ENCODE peak calls at places on chromosomes 4 and X, in ten cellular contexts. S is GM23248, M is right atrium auricular region, L is aorta, I is PC-3, B is tibial artery, Q is transverse colon, X is OCI-LY7, Y is pancreas, W is adrenal gland. K is an unnamed sample.

GRCh38 chrX:100745806-100746537 is 14.1 kb upstream of the SYTL4 start:
- DNase-seq in Q (peak; percentile 60), M (no peak), B (peak; percentile 22), X (no peak), Y (no peak), W (no peak), S (no peak), L (no peak), I (no peak), K (no peak)

GRCh38 chr4:144594471-144594986 is 51.4 kb upstream of the HHIP start:
- DNase-seq in B (no peak), Q (no peak), M (no peak), W (no peak), Y (no peak), X (no peak), L (no peak), I (peak; percentile 29), S (no peak), K (no peak)

GRCh38 chrX:21975827-21976226 is 35.3 kb downstream of the SMS start:
- DNase-seq in L (no peak), X (no peak), W (no peak), I (peak; percentile 66), S (peak; percentile 75), Q (no peak), M (no peak), Y (no peak), B (no peak), K (no peak)

GRCh38 chr4:71697031-71697430 is 86.8 kb downstream of the GC start:
- DNase-seq in S (no peak), M (no peak), X (no peak), Q (no peak), L (no peak), B (no peak), W (no peak), Y (no peak), I (no peak), K (no peak)

GRCh38 chrX:22526339-22526738 is 253.6 kb downstream of the CBLL2 start:
- DNase-seq in B (no peak), Y (no peak), W (no peak), S (peak; percentile 89), X (no peak), L (no peak), M (no peak), Q (no peak), I (peak; percentile 93), K (no peak)

GRCh38 chrX:74383611-74384010 is 37.7 kb upstream of the SLC16A2 start:
- DNase-seq in B (peak; percentile 20), I (peak; percentile 83), X (peak; percentile 3), W (peak; percentile 37), M (no peak), L (no peak), S (peak; percentile 61), Y (peak; percentile 16), Q (peak; percentile 11), K (peak; percentile 2)

GRCh38 chr4:125482822-125483221 is 168.1 kb downstream of the FAT4 start:
- DNase-seq in I (no peak), X (no peak), M (no peak), B (no peak), S (no peak), L (no peak), Y (no peak), W (no peak), Q (no peak), K (no peak)

GRCh38 chr4:108166038-108166437 is 2.7 kb downstream of the LEF1 start:
- DNase-seq in B (no peak), M (no peak), Q (no peak), W (peak; percentile 23), L (no peak), Y (no peak), I (no peak), X (peak; percentile 48), S (no peak), K (no peak)

GRCh38 chrX:2607113-2607512 is 84.0 kb upstream of the CD99 start:
- DNase-seq in M (no peak), W (no peak), X (no peak), I (no peak), Y (no peak), Q (no peak), S (no peak), L (no peak), B (no peak), K (no peak)

GRCh38 chrX:10897768-10898167 is 213.4 kb upstream of the HCCS start:
- DNase-seq in M (no peak), L (no peak), Q (no peak), Y (no peak), B (no peak), I (no peak), W (no peak), S (no peak), X (no peak), K (no peak)

GRCh38 chrX:110055616-110056015 is 52.7 kb downstream of the TMEM164 start:
- DNase-seq in L (no peak), X (no peak), B (no peak), W (no peak), I (no peak), Q (no peak), Y (no peak), M (no peak), S (no peak), K (no peak)

DNA sequence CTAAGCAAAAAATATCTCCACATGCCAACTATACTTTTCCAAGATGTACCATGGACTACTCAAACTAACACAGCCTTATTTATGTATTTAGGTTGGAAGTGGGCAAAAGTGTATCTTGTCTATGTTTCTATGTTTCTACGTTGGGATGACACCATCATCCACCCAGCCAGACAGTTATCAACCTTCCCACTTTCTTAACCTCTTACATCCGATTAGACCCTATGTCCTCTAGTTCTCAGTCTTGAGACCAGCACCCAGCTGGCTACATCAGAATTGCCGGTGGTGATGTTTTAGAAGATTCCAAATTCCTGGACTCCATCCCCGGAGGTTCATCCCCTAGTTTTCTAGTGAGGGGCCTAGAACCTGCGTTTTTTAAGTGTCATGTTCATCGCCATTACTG is 1.0 kb upstream of the AASDH start:
- DNase-seq in M (no peak), L (no peak), I (peak; percentile 22), X (peak; percentile 10), Q (no peak), B (no peak), W (no peak), S (peak; percentile 39), Y (no peak), K (no peak)
- H3K27ac ChIP-seq in M (peak overlapping the region; percentile 97), L (no peak overlapping the region), I (no peak overlapping the region), X (peak overlapping the region; percentile 85), Q (peak overlapping the region; percentile 97), B (peak overlapping the region; percentile 81), W (no peak overlapping the region), S (peak overlapping the region; percentile 97), Y (no peak overlapping the region), K (peak overlapping the region; percentile 93)

DNA sequence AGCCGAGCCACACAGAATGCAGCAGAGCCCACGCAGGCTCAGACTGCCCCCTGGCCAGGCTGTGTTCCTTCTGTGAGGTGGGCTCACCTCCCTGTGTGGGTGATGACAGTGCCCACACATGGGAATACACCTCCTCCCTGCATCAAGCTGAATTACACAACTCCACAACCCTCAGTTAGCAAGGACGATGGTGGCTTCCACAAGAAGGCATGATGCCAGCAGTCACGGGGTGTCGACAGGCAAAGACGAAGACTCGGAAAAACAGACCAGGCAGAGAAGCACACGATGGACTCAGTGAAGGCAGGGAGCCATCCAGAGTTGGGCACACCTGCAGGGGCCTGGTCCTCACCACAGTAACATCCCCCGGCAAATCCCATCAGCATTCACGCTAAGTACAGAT is 12.1 kb downstream of the LETM1 start:
- DNase-seq in Y (no peak), I (no peak), M (peak; percentile 79), S (peak; percentile 47), L (no peak), X (no peak), Q (no peak), W (peak; percentile 96), B (peak; percentile 55), K (peak; percentile 20)
- H3K27ac ChIP-seq in Y (no peak overlapping the region), I (no peak overlapping the region), M (peak overlapping the region; percentile 36), S (peak overlapping the region; percentile 73), L (no peak overlapping the region), X (no peak overlapping the region), Q (no peak overlapping the region), W (peak overlapping the region; percentile 5), B (no peak overlapping the region), K (peak overlapping the region; percentile 27)

GRCh38 chrX:96147645-96148044 is 537.0 kb upstream of the DIAPH2 start:
- DNase-seq in M (no peak), B (no peak), S (no peak), L (no peak), Q (no peak), W (no peak), I (no peak), Y (no peak), X (no peak), K (no peak)
- H3K27ac ChIP-seq in M (no peak overlapping the region), B (peak overlapping the region; percentile 33), S (no peak overlapping the region), L (no peak overlapping the region), Q (no peak overlapping the region), W (no peak overlapping the region), I (no peak overlapping the region), Y (no peak overlapping the region), X (no peak overlapping the region), K (no peak overlapping the region)

GRCh38 chr4:38803833-38804653 is 548 bp downstream of the TLR1 start:
- DNase-seq in Q (no peak), X (peak; percentile 8), B (no peak), W (no peak), S (no peak), L (no peak), M (no peak), Y (no peak), I (peak; percentile 23), K (no peak)
- H3K27ac ChIP-seq in Q (peak overlapping the region; percentile 69), X (peak overlapping the region; percentile 96), B (peak overlapping the region; percentile 49), W (peak overlapping the region; percentile 52), S (no peak overlapping the region), L (no peak overlapping the region), M (peak overlapping the region; percentile 66), Y (peak overlapping the region; percentile 82), I (peak overlapping the region; percentile 38), K (peak overlapping the region; percentile 83)

DNA sequence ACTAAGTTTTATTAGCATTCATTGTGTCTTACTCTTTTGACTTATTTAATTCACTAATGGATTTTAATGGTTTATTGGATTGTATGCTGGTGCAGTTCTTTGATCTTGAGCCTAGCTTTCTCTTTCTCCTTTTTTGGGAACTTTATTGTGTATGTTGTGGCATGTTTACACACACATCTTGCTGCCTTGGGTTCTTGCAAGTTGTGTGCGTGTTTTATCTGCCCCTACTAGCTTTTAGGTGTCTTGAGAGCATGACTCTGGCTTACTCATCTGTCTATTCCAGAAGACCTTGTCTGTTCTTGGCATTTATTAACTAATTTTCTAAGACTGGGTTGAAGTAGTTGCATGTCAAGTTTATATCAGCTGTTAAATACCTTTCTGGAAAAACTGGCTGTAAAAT is 2.7 kb downstream of the TMEM165 start:
- DNase-seq in S (peak; percentile 79), L (no peak), W (no peak), Y (no peak), X (no peak), M (no peak), Q (no peak), B (no peak), I (peak; percentile 74), K (no peak)
- H3K27ac ChIP-seq in S (peak overlapping the region; percentile 84), L (peak overlapping the region; percentile 39), W (peak overlapping the region; percentile 96), Y (peak overlapping the region; percentile 98), X (peak overlapping the region; percentile 81), M (peak overlapping the region; percentile 98), Q (peak overlapping the region; percentile 98), B (peak overlapping the region; percentile 98), I (peak overlapping the region; percentile 78), K (peak overlapping the region; percentile 95)

GRCh38 chr4:88738146-88738545 is 40.5 kb upstream of the NAP1L5 start:
- DNase-seq in W (no peak), X (no peak), Q (no peak), S (no peak), B (no peak), L (no peak), I (no peak), M (no peak), Y (no peak), K (no peak)
- H3K27ac ChIP-seq in W (no peak overlapping the region), X (no peak overlapping the region), Q (peak overlapping the region; percentile 38), S (no peak overlapping the region), B (no peak overlapping the region), L (peak overlapping the region; percentile 17), I (no peak overlapping the region), M (no peak overlapping the region), Y (peak overlapping the region; percentile 66), K (no peak overlapping the region)